ENCODE peak calls at places on chromosome X, in ten cellular contexts. One of them, this sample, is unnamed.

GRCh38 chrX:141469469-141469868 is 115.1 kb downstream of the SPANXA1 start:
- DNase-seq in coronary artery: no peak
- DNase-seq in PC-3: peak; percentile 77
- DNase-seq in tibial nerve: no peak
- DNase-seq in upper lobe of right lung: no peak
- DNase-seq in OCI-LY7: no peak
- DNase-seq in AG04450: no peak
- DNase-seq in right atrium auricular region: no peak
- DNase-seq in tibial artery: no peak
- DNase-seq in heart right ventricle: no peak
- DNase-seq in this sample: no peak

GRCh38 chrX:9117851-9118250 is 83.9 kb upstream of the FAM9B start:
- DNase-seq in coronary artery: no peak
- DNase-seq in PC-3: no peak
- DNase-seq in tibial nerve: no peak
- DNase-seq in upper lobe of right lung: no peak
- DNase-seq in OCI-LY7: no peak
- DNase-seq in AG04450: no peak
- DNase-seq in right atrium auricular region: no peak
- DNase-seq in tibial artery: no peak
- DNase-seq in heart right ventricle: no peak
- DNase-seq in this sample: no peak

GRCh38 chrX:40066700-40067099 is 31.1 kb downstream of the BCOR start:
- DNase-seq in coronary artery: no peak
- DNase-seq in PC-3: no peak
- DNase-seq in tibial nerve: no peak
- DNase-seq in upper lobe of right lung: no peak
- DNase-seq in OCI-LY7: no peak
- DNase-seq in AG04450: no peak
- DNase-seq in right atrium auricular region: no peak
- DNase-seq in tibial artery: no peak
- DNase-seq in heart right ventricle: no peak
- DNase-seq in this sample: no peak

GRCh38 chrX:51891821-51892551 is 1.4 kb upstream of the MAGED1 start:
- DNase-seq in coronary artery: no peak
- DNase-seq in PC-3: no peak
- DNase-seq in tibial nerve: peak; percentile 24
- DNase-seq in upper lobe of right lung: no peak
- DNase-seq in OCI-LY7: peak; percentile 70
- DNase-seq in AG04450: peak; percentile 11
- DNase-seq in right atrium auricular region: peak; percentile 63
- DNase-seq in tibial artery: peak; percentile 42
- DNase-seq in heart right ventricle: peak; percentile 41
- DNase-seq in this sample: no peak

GRCh38 chrX:2462780-2463179 is 38.0 kb downstream of the DHRSX start:
- DNase-seq in coronary artery: no peak
- DNase-seq in PC-3: no peak
- DNase-seq in tibial nerve: no peak
- DNase-seq in upper lobe of right lung: no peak
- DNase-seq in OCI-LY7: no peak
- DNase-seq in AG04450: no peak
- DNase-seq in right atrium auricular region: no peak
- DNase-seq in tibial artery: no peak
- DNase-seq in heart right ventricle: no peak
- DNase-seq in this sample: no peak

GRCh38 chrX:12269484-12269883 is 131.2 kb downstream of the FRMPD4 start:
- DNase-seq in coronary artery: no peak
- DNase-seq in PC-3: peak; percentile 34
- DNase-seq in tibial nerve: no peak
- DNase-seq in upper lobe of right lung: no peak
- DNase-seq in OCI-LY7: no peak
- DNase-seq in AG04450: no peak
- DNase-seq in right atrium auricular region: no peak
- DNase-seq in tibial artery: no peak
- DNase-seq in heart right ventricle: no peak
- DNase-seq in this sample: no peak

GRCh38 chrX:137550561-137551305 is 15.2 kb upstream of the ZIC3 start:
- DNase-seq in coronary artery: no peak
- DNase-seq in PC-3: no peak
- DNase-seq in tibial nerve: no peak
- DNase-seq in upper lobe of right lung: no peak
- DNase-seq in OCI-LY7: no peak
- DNase-seq in AG04450: no peak
- DNase-seq in right atrium auricular region: no peak
- DNase-seq in tibial artery: no peak
- DNase-seq in heart right ventricle: no peak
- DNase-seq in this sample: no peak

GRCh38 chrX:111352424-111352823 is 59.6 kb downstream of the DCX start:
- DNase-seq in coronary artery: no peak
- DNase-seq in PC-3: peak; percentile 8
- DNase-seq in tibial nerve: no peak
- DNase-seq in upper lobe of right lung: no peak
- DNase-seq in OCI-LY7: no peak
- DNase-seq in AG04450: no peak
- DNase-seq in right atrium auricular region: no peak
- DNase-seq in tibial artery: no peak
- DNase-seq in heart right ventricle: peak; percentile 40
- DNase-seq in this sample: no peak

GRCh38 chrX:45749375-45749774 is 548.7 kb upstream of the DIPK2B start:
- DNase-seq in coronary artery: no peak
- DNase-seq in PC-3: peak; percentile 60
- DNase-seq in tibial nerve: no peak
- DNase-seq in upper lobe of right lung: no peak
- DNase-seq in OCI-LY7: no peak
- DNase-seq in AG04450: no peak
- DNase-seq in right atrium auricular region: no peak
- DNase-seq in tibial artery: no peak
- DNase-seq in heart right ventricle: no peak
- DNase-seq in this sample: peak; percentile 46

GRCh38 chrX:151009582-151009981 is 26.4 kb downstream of the HMGB3 start:
- DNase-seq in coronary artery: no peak
- DNase-seq in PC-3: no peak
- DNase-seq in tibial nerve: no peak
- DNase-seq in upper lobe of right lung: no peak
- DNase-seq in OCI-LY7: no peak
- DNase-seq in AG04450: no peak
- DNase-seq in right atrium auricular region: no peak
- DNase-seq in tibial artery: no peak
- DNase-seq in heart right ventricle: no peak
- DNase-seq in this sample: no peak

GRCh38 chrX:46758163-46758955 is 559 bp downstream of the SLC9A7 start:
- DNase-seq in coronary artery: no peak
- DNase-seq in PC-3: peak; percentile 10
- DNase-seq in tibial nerve: no peak
- DNase-seq in upper lobe of right lung: peak; percentile 66
- DNase-seq in OCI-LY7: peak; percentile 52
- DNase-seq in AG04450: no peak
- DNase-seq in right atrium auricular region: no peak
- DNase-seq in tibial artery: no peak
- DNase-seq in heart right ventricle: no peak
- DNase-seq in this sample: peak; percentile 30

GRCh38 chrX:48278958-48279357 is 23.8 kb downstream of the SSX1 start:
- DNase-seq in coronary artery: no peak
- DNase-seq in PC-3: peak; percentile 2
- DNase-seq in tibial nerve: peak; percentile 36
- DNase-seq in upper lobe of right lung: no peak
- DNase-seq in OCI-LY7: peak; percentile 2
- DNase-seq in AG04450: no peak
- DNase-seq in right atrium auricular region: no peak
- DNase-seq in tibial artery: no peak
- DNase-seq in heart right ventricle: peak; percentile 9
- DNase-seq in this sample: no peak

GRCh38 chrX:70954871-70955270 is 24.0 kb upstream of the SLC7A3 start:
- DNase-seq in coronary artery: no peak
- DNase-seq in PC-3: no peak
- DNase-seq in tibial nerve: no peak
- DNase-seq in upper lobe of right lung: no peak
- DNase-seq in OCI-LY7: no peak
- DNase-seq in AG04450: no peak
- DNase-seq in right atrium auricular region: no peak
- DNase-seq in tibial artery: no peak
- DNase-seq in heart right ventricle: no peak
- DNase-seq in this sample: no peak

GRCh38 chrX:12372111-12372510 is 233.8 kb downstream of the FRMPD4 start:
- DNase-seq in coronary artery: no peak
- DNase-seq in PC-3: peak; percentile 84
- DNase-seq in tibial nerve: no peak
- DNase-seq in upper lobe of right lung: no peak
- DNase-seq in OCI-LY7: no peak
- DNase-seq in AG04450: peak; percentile 36
- DNase-seq in right atrium auricular region: no peak
- DNase-seq in tibial artery: no peak
- DNase-seq in heart right ventricle: no peak
- DNase-seq in this sample: no peak

GRCh38 chrX:148443216-148443615 is 57.2 kb upstream of the AFF2 start:
- DNase-seq in coronary artery: no peak
- DNase-seq in PC-3: no peak
- DNase-seq in tibial nerve: no peak
- DNase-seq in upper lobe of right lung: no peak
- DNase-seq in OCI-LY7: no peak
- DNase-seq in AG04450: no peak
- DNase-seq in right atrium auricular region: no peak
- DNase-seq in tibial artery: no peak
- DNase-seq in heart right ventricle: no peak
- DNase-seq in this sample: no peak

GRCh38 chrX:30577362-30577961 is at the start of gene TASL:
- DNase-seq in coronary artery: no peak
- DNase-seq in PC-3: no peak
- DNase-seq in tibial nerve: no peak
- DNase-seq in upper lobe of right lung: no peak
- DNase-seq in OCI-LY7: peak; percentile 57
- DNase-seq in AG04450: no peak
- DNase-seq in right atrium auricular region: no peak
- DNase-seq in tibial artery: no peak
- DNase-seq in heart right ventricle: no peak
- DNase-seq in this sample: no peak

GRCh38 chrX:153642313-153642654 is 4.7 kb upstream of the DUSP9 start:
- DNase-seq in coronary artery: no peak
- DNase-seq in PC-3: no peak
- DNase-seq in tibial nerve: no peak
- DNase-seq in upper lobe of right lung: peak; percentile 31
- DNase-seq in OCI-LY7: no peak
- DNase-seq in AG04450: no peak
- DNase-seq in right atrium auricular region: no peak
- DNase-seq in tibial artery: no peak
- DNase-seq in heart right ventricle: no peak
- DNase-seq in this sample: no peak
- H3K4me3 ChIP-seq in coronary artery: peak overlapping the region; percentile 58
- H3K4me3 ChIP-seq in PC-3: no peak overlapping the region
- H3K4me3 ChIP-seq in tibial nerve: no peak overlapping the region
- H3K4me3 ChIP-seq in upper lobe of right lung: peak overlapping the region; percentile 16
- H3K4me3 ChIP-seq in OCI-LY7: no peak overlapping the region
- H3K4me3 ChIP-seq in AG04450: no peak overlapping the region
- H3K4me3 ChIP-seq in right atrium auricular region: peak overlapping the region; percentile 34
- H3K4me3 ChIP-seq in tibial artery: peak overlapping the region; percentile 20
- H3K4me3 ChIP-seq in heart right ventricle: peak overlapping the region; percentile 19
- H3K4me3 ChIP-seq in this sample: no peak overlapping the region

DNA sequence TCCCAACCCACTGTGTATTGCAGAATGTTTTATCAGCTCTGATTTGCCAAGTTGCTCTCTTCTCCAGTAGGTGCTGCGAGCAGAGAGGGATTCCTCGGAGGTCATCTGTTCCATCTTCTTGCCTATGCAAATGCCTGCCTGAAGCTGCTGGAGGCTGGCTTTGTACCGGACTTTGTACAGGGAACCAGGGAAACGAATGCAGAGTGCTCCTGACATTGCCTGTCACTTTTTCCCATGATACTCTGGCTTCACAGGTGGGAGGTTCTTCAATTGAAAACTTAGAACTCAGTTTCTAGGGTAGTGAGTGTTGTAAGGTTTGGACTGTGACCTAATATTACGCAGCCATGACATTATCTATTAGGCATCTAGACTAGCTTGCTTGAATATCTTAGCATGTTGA is 24.9 kb downstream of the AR start:
- DNase-seq in coronary artery: no peak
- DNase-seq in PC-3: no peak
- DNase-seq in tibial nerve: no peak
- DNase-seq in upper lobe of right lung: no peak
- DNase-seq in OCI-LY7: no peak
- DNase-seq in AG04450: no peak
- DNase-seq in right atrium auricular region: no peak
- DNase-seq in tibial artery: no peak
- DNase-seq in heart right ventricle: peak; percentile 6
- DNase-seq in this sample: no peak
- TF ChIP-seq CTCF in coronary artery: no peak
- TF ChIP-seq CTCF in PC-3: no peak
- TF ChIP-seq CTCF in tibial nerve: no peak
- TF ChIP-seq CTCF in upper lobe of right lung: no peak
- TF ChIP-seq CTCF in OCI-LY7: no peak
- TF ChIP-seq CTCF in AG04450: no peak
- TF ChIP-seq CTCF in right atrium auricular region: no peak
- TF ChIP-seq CTCF in tibial artery: no peak
- TF ChIP-seq CTCF in heart right ventricle: no peak
- TF ChIP-seq CTCF in this sample: no peak

DNA sequence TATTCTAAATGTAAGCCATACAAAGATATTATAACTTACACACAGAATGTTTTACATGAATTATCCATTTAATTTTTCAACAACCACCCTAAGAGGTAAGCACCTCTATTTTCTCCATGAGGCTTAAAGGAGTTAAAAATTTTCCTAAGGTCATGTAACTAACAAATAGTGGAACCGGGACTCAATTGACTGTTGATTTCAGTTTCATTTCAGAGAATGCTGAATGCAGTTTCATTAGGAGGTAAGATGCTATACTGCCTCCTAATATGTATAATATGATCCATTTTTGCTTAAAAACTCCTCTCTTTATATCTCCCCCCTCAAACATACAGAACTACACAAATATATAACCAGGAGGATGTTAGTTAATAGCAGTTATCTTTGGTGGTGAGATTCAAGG is 29.1 kb downstream of the PHKA1 start:
- DNase-seq in coronary artery: no peak
- DNase-seq in PC-3: no peak
- DNase-seq in tibial nerve: no peak
- DNase-seq in upper lobe of right lung: no peak
- DNase-seq in OCI-LY7: no peak
- DNase-seq in AG04450: no peak
- DNase-seq in right atrium auricular region: no peak
- DNase-seq in tibial artery: no peak
- DNase-seq in heart right ventricle: no peak
- DNase-seq in this sample: no peak
- H3K4me3 ChIP-seq in coronary artery: no peak overlapping the region
- H3K4me3 ChIP-seq in PC-3: peak overlapping the region; percentile 44
- H3K4me3 ChIP-seq in tibial nerve: no peak overlapping the region
- H3K4me3 ChIP-seq in upper lobe of right lung: no peak overlapping the region
- H3K4me3 ChIP-seq in OCI-LY7: no peak overlapping the region
- H3K4me3 ChIP-seq in AG04450: no peak overlapping the region
- H3K4me3 ChIP-seq in right atrium auricular region: no peak overlapping the region
- H3K4me3 ChIP-seq in tibial artery: no peak overlapping the region
- H3K4me3 ChIP-seq in heart right ventricle: no peak overlapping the region
- H3K4me3 ChIP-seq in this sample: no peak overlapping the region

DNA sequence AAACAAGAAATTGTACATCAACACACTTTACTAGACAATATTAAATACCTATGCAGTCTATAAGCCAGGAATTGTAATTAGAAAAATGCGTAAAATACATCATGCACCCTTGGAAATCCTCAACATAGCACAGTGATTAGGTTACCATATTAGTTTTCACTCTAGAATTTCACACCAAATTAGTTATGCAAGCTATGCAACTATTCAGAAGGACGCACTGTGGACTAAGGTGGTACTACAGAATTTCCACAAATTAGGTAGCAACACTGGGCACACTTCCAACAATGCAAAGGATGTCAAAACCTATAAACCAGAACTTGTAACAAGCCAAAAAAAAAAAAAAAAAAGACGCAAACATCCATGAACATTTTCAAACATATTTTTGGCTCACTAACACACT is 71.1 kb upstream of the ZCCHC13 start:
- DNase-seq in coronary artery: no peak
- DNase-seq in PC-3: peak; percentile 76
- DNase-seq in tibial nerve: no peak
- DNase-seq in upper lobe of right lung: no peak
- DNase-seq in OCI-LY7: no peak
- DNase-seq in AG04450: no peak
- DNase-seq in right atrium auricular region: no peak
- DNase-seq in tibial artery: no peak
- DNase-seq in heart right ventricle: no peak
- DNase-seq in this sample: no peak
- TF ChIP-seq CTCF in coronary artery: no peak
- TF ChIP-seq CTCF in PC-3: peak; percentile 37
- TF ChIP-seq CTCF in tibial nerve: no peak
- TF ChIP-seq CTCF in upper lobe of right lung: no peak
- TF ChIP-seq CTCF in OCI-LY7: no peak
- TF ChIP-seq CTCF in AG04450: no peak
- TF ChIP-seq CTCF in right atrium auricular region: no peak
- TF ChIP-seq CTCF in tibial artery: no peak
- TF ChIP-seq CTCF in heart right ventricle: peak; percentile 26
- TF ChIP-seq CTCF in this sample: no peak

This sample was measured in thyroid gland.